ENCODE peak calls at places on chromosomes 6 and 20, in eight cellular contexts. One of them, this sample, is unnamed.

GRCh38 chr20:15278041-15278440 is 940.6 kb upstream of the FLRT3 start:
- DNase-seq in cardiac fibroblast: no peak
- DNase-seq in brain microvascular endothelial cell: no peak
- DNase-seq in thoracic aorta: no peak
- DNase-seq in dorsolateral prefrontal cortex: no peak
- DNase-seq in mammary epithelial cell: peak
- DNase-seq in lower lobe of right lung: no peak
- DNase-seq in OCI-LY7: no peak
- DNase-seq in this sample: no peak

GRCh38 chr6:99129835-99130234 is 182.1 kb upstream of the FBXL4 start:
- DNase-seq in thoracic aorta: no peak
- DNase-seq in dorsolateral prefrontal cortex: no peak
- DNase-seq in mammary epithelial cell: no peak
- DNase-seq in cardiac fibroblast: no peak
- DNase-seq in brain microvascular endothelial cell: no peak
- DNase-seq in OCI-LY7: no peak
- DNase-seq in lower lobe of right lung: no peak
- DNase-seq in this sample: no peak

GRCh38 chr6:6640915-6641314 is 52.4 kb downstream of the LY86 start:
- DNase-seq in brain microvascular endothelial cell: no peak
- DNase-seq in mammary epithelial cell: no peak
- DNase-seq in dorsolateral prefrontal cortex: no peak
- DNase-seq in cardiac fibroblast: no peak
- DNase-seq in thoracic aorta: no peak
- DNase-seq in OCI-LY7: no peak
- DNase-seq in lower lobe of right lung: no peak
- DNase-seq in this sample: no peak

GRCh38 chr20:62632575-62632974 is 9.7 kb upstream of the SLCO4A1 start:
- DNase-seq in OCI-LY7: no peak
- DNase-seq in brain microvascular endothelial cell: no peak
- DNase-seq in lower lobe of right lung: no peak
- DNase-seq in thoracic aorta: no peak
- DNase-seq in cardiac fibroblast: no peak
- DNase-seq in mammary epithelial cell: no peak
- DNase-seq in dorsolateral prefrontal cortex: no peak
- DNase-seq in this sample: no peak

GRCh38 chr6:106692112-106692822 is 62.9 kb downstream of the QRSL1 start:
- DNase-seq in lower lobe of right lung: no peak
- DNase-seq in brain microvascular endothelial cell: peak
- DNase-seq in dorsolateral prefrontal cortex: no peak
- DNase-seq in thoracic aorta: no peak
- DNase-seq in cardiac fibroblast: peak
- DNase-seq in mammary epithelial cell: peak
- DNase-seq in OCI-LY7: no peak
- DNase-seq in this sample: peak

GRCh38 chr20:17636523-17637412 is 45.3 kb downstream of the RRBP1 start:
- DNase-seq in lower lobe of right lung: no peak
- DNase-seq in OCI-LY7: no peak
- DNase-seq in mammary epithelial cell: no peak
- DNase-seq in cardiac fibroblast: no peak
- DNase-seq in dorsolateral prefrontal cortex: peak
- DNase-seq in brain microvascular endothelial cell: no peak
- DNase-seq in thoracic aorta: no peak
- DNase-seq in this sample: no peak

GRCh38 chr20:58069207-58069606 is 159.2 kb downstream of the ANKRD60 start:
- DNase-seq in OCI-LY7: no peak
- DNase-seq in mammary epithelial cell: no peak
- DNase-seq in cardiac fibroblast: no peak
- DNase-seq in thoracic aorta: no peak
- DNase-seq in brain microvascular endothelial cell: no peak
- DNase-seq in lower lobe of right lung: no peak
- DNase-seq in dorsolateral prefrontal cortex: no peak
- DNase-seq in this sample: no peak

GRCh38 chr6:30847421-30847970 is 36.8 kb upstream of the DDR1 start:
- DNase-seq in brain microvascular endothelial cell: no peak
- DNase-seq in cardiac fibroblast: no peak
- DNase-seq in lower lobe of right lung: peak
- DNase-seq in OCI-LY7: no peak
- DNase-seq in dorsolateral prefrontal cortex: no peak
- DNase-seq in thoracic aorta: no peak
- DNase-seq in mammary epithelial cell: no peak
- DNase-seq in this sample: no peak

GRCh38 chr6:118495639-118496296 is 52.3 kb upstream of the PLN start:
- DNase-seq in mammary epithelial cell: peak
- DNase-seq in dorsolateral prefrontal cortex: no peak
- DNase-seq in thoracic aorta: no peak
- DNase-seq in cardiac fibroblast: peak
- DNase-seq in lower lobe of right lung: no peak
- DNase-seq in brain microvascular endothelial cell: peak
- DNase-seq in OCI-LY7: no peak
- DNase-seq in this sample: peak

DNA sequence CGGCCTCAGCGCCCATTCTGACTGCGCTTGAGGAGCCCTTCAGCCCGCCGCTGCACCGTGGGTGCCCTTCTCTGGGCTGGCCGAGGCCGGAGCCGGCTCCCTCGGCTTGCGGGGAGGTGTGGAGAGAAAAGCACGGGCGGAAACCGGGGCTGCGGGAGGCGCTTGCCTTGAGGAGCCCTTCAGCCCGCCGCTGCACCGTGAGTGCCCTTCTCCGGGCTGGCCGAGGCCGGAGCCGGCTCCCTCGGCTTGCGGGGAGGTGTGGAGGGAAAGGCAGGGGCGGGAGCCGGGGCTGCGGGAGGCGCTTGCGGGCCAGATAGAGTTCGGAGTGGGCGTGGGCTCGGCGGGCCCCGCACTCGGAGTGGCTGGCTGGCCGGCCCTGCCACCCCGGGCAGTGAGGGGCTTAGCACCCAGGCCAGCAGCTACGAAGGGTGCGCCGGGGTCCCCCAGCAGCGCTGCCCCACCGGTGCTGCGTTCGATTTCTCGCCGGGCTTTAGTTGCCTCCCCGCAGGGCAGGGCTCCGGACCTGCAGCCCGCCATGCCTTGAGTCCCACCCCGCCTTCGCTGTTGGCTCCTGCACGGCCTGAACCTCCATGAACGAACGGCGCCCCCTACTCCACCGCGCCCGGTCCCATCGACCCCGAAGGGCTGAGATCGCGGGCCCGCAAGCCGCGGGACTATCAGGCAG is 45.7 kb upstream of the MCUR1 start:
- DNase-seq in brain microvascular endothelial cell: no peak
- DNase-seq in dorsolateral prefrontal cortex: no peak
- DNase-seq in mammary epithelial cell: no peak
- DNase-seq in thoracic aorta: no peak
- DNase-seq in OCI-LY7: no peak
- DNase-seq in lower lobe of right lung: no peak
- DNase-seq in cardiac fibroblast: no peak
- DNase-seq in this sample: no peak
- H3K4me3 ChIP-seq in brain microvascular endothelial cell: peak
- H3K4me3 ChIP-seq in dorsolateral prefrontal cortex: peak
- H3K4me3 ChIP-seq in mammary epithelial cell: peak
- H3K4me3 ChIP-seq in thoracic aorta: peak
- H3K4me3 ChIP-seq in OCI-LY7: no peak
- H3K4me3 ChIP-seq in lower lobe of right lung: peak
- H3K4me3 ChIP-seq in cardiac fibroblast: peak
- H3K4me3 ChIP-seq in this sample: peak

GRCh38 chr6:139881728-139882211 is 507.3 kb upstream of the CITED2 start:
- DNase-seq in brain microvascular endothelial cell: peak
- DNase-seq in mammary epithelial cell: peak
- DNase-seq in lower lobe of right lung: no peak
- DNase-seq in cardiac fibroblast: peak
- DNase-seq in OCI-LY7: peak
- DNase-seq in dorsolateral prefrontal cortex: no peak
- DNase-seq in thoracic aorta: no peak
- DNase-seq in this sample: peak
- TF ChIP-seq CTCF in brain microvascular endothelial cell: peak
- TF ChIP-seq CTCF in mammary epithelial cell: peak
- TF ChIP-seq CTCF in lower lobe of right lung: peak
- TF ChIP-seq CTCF in cardiac fibroblast: peak
- TF ChIP-seq CTCF in OCI-LY7: peak
- TF ChIP-seq CTCF in dorsolateral prefrontal cortex: peak
- TF ChIP-seq CTCF in thoracic aorta: peak
- TF ChIP-seq CTCF in this sample: peak

GRCh38 chr20:53579581-53580375 is 13.9 kb downstream of the ZNF217 start:
- DNase-seq in OCI-LY7: peak
- DNase-seq in brain microvascular endothelial cell: no peak
- DNase-seq in cardiac fibroblast: peak
- DNase-seq in thoracic aorta: no peak
- DNase-seq in dorsolateral prefrontal cortex: no peak
- DNase-seq in mammary epithelial cell: peak
- DNase-seq in lower lobe of right lung: peak
- DNase-seq in this sample: peak

GRCh38 chr20:53581444-53582311 is 12.0 kb downstream of the ZNF217 start:
- DNase-seq in lower lobe of right lung: peak
- DNase-seq in cardiac fibroblast: no peak
- DNase-seq in thoracic aorta: no peak
- DNase-seq in mammary epithelial cell: no peak
- DNase-seq in OCI-LY7: peak
- DNase-seq in dorsolateral prefrontal cortex: no peak
- DNase-seq in brain microvascular endothelial cell: no peak
- DNase-seq in this sample: no peak

GRCh38 chr20:53580376-53581111 is 13.1 kb downstream of the ZNF217 start:
- DNase-seq in mammary epithelial cell: no peak
- DNase-seq in cardiac fibroblast: no peak
- DNase-seq in OCI-LY7: no peak
- DNase-seq in brain microvascular endothelial cell: no peak
- DNase-seq in lower lobe of right lung: no peak
- DNase-seq in dorsolateral prefrontal cortex: no peak
- DNase-seq in thoracic aorta: no peak
- DNase-seq in this sample: no peak

GRCh38 chr20:53579266-53579580 is 14.4 kb downstream of the ZNF217 start:
- DNase-seq in dorsolateral prefrontal cortex: no peak
- DNase-seq in mammary epithelial cell: no peak
- DNase-seq in OCI-LY7: no peak
- DNase-seq in brain microvascular endothelial cell: no peak
- DNase-seq in cardiac fibroblast: no peak
- DNase-seq in thoracic aorta: no peak
- DNase-seq in lower lobe of right lung: no peak
- DNase-seq in this sample: no peak

DNA sequence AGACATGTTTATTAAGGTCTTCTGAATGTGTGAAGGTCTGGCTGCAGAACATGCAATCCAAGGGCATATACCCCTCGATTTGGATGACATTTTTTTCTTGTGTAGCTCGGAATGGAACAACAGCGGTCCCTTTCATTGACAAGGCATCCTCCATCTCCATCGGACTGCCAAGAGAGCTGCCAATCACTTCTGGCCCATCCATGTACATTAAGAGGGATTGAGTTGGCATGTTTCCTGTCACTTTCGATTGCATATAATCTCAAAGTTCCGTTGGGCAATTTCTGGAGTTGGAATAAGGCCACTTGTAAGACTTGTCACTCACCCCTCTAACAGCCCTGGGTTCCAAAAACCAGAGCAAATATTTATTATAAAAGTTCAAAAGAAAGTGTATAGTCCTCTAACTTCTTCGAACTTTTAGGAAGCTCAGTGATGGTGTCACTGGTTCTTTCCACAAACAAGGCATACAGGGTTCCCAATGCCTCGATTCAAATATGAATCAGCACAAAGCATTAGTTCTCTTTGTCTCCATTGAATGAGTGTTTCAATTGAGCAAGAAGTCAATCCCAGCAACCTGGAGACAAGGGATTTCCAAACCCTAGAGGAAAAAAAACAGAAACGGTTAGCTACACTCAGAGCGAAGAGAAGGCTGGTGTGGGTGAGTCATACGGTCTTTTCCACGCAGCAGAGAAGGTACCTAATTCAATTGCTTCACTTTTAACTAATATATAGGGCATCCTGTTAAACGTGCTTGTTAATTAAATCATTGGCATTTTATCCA is 10.9 kb downstream of the ZNF217 start:
- DNase-seq in thoracic aorta: no peak
- DNase-seq in OCI-LY7: peak
- DNase-seq in dorsolateral prefrontal cortex: no peak
- DNase-seq in lower lobe of right lung: no peak
- DNase-seq in cardiac fibroblast: peak
- DNase-seq in mammary epithelial cell: peak
- DNase-seq in brain microvascular endothelial cell: peak
- DNase-seq in this sample: peak
- H3K4me3 ChIP-seq in thoracic aorta: peak
- H3K4me3 ChIP-seq in OCI-LY7: peak
- H3K4me3 ChIP-seq in dorsolateral prefrontal cortex: no peak
- H3K4me3 ChIP-seq in lower lobe of right lung: peak
- H3K4me3 ChIP-seq in cardiac fibroblast: peak
- H3K4me3 ChIP-seq in mammary epithelial cell: no peak
- H3K4me3 ChIP-seq in brain microvascular endothelial cell: no peak
- H3K4me3 ChIP-seq in this sample: no peak

DNA sequence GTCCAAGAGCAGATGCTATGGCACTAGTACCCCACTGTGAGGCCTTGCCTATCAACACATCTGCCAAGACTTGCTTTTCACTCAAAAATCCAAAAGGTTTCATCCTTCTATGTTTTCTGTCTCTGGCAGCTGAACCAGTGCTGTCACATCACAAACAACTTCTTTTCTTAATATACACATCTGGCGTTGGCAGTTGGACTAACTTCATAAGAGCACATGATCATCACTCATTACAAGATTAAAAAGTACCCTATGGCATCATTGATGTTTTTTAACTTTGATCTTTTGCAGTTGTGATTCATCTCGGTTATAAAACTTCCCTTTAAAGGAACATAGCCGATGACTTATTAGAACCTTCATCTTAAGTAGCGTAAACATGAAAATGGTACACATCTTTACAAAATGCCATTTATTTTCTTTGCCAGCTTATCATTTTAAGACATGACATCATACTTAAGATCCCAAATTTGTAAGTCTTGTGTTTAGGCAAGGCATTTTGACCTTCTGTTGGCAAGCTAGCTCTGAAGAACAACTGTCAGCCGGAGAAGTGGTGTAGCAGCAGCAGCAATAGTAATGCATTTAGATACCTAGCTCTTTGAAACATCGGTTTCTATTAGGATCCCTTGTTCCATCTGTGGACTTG is 64.2 kb upstream of the SUPT3H start:
- DNase-seq in dorsolateral prefrontal cortex: no peak
- DNase-seq in cardiac fibroblast: no peak
- DNase-seq in lower lobe of right lung: no peak
- DNase-seq in thoracic aorta: no peak
- DNase-seq in OCI-LY7: no peak
- DNase-seq in brain microvascular endothelial cell: no peak
- DNase-seq in mammary epithelial cell: no peak
- DNase-seq in this sample: no peak
- TF ChIP-seq CTCF in dorsolateral prefrontal cortex: no peak
- TF ChIP-seq CTCF in cardiac fibroblast: no peak
- TF ChIP-seq CTCF in lower lobe of right lung: no peak
- TF ChIP-seq CTCF in thoracic aorta: no peak
- TF ChIP-seq CTCF in OCI-LY7: no peak
- TF ChIP-seq CTCF in brain microvascular endothelial cell: peak
- TF ChIP-seq CTCF in mammary epithelial cell: no peak
- TF ChIP-seq CTCF in this sample: no peak

This sample was measured in astrocyte of the spinal cord.